ENCODE peak calls at places on chromosomes 12 and 14, in nine cellular contexts. U, Q, L, G, D, M, X, A and I are unnamed samples.

GRCh38 chr14:74664717-74665116 is 48.2 kb downstream of the AREL1 start:
- DNase-seq in L (no peak), D (no peak), Q (no peak), U (no peak), X (no peak), M (no peak), G (no peak), A (no peak), I (no peak)

GRCh38 chr14:69261761-69262331 is 1.9 kb downstream of the GALNT16 start:
- DNase-seq in M (no peak), D (no peak), L (no peak), Q (no peak), G (no peak), X (no peak), U (no peak), A (no peak), I (no peak)

GRCh38 chr14:35687335-35687939 is 121.7 kb downstream of the RALGAPA1 start:
- DNase-seq in G (no peak), D (no peak), U (no peak), A (peak), M (peak), L (no peak), Q (no peak), X (peak), I (no peak)

GRCh38 chr12:52438305-52439301 is 4.4 kb upstream of the KRT75 start:
- DNase-seq in D (no peak), A (no peak), U (no peak), X (no peak), Q (no peak), G (no peak), L (no peak), M (no peak), I (no peak)

GRCh38 chr14:101584049-101584859 is 23.0 kb downstream of the DIO3 start:
- DNase-seq in X (no peak), Q (peak), D (peak), L (peak), U (no peak), M (no peak), G (no peak), A (no peak), I (no peak)

GRCh38 chr12:1201886-1202285 is 210.9 kb downstream of the ERC1 start:
- DNase-seq in A (no peak), D (no peak), M (no peak), G (no peak), Q (no peak), L (no peak), X (no peak), U (no peak), I (no peak)

GRCh38 chr12:81261508-81262207 is 183.8 kb downstream of the ACSS3 start:
- DNase-seq in U (no peak), D (no peak), A (no peak), L (no peak), M (no peak), Q (no peak), X (no peak), G (no peak), I (no peak)

GRCh38 chr12:41724216-41724615 is 420.5 kb downstream of the GXYLT1 start:
- DNase-seq in U (no peak), A (no peak), M (no peak), G (no peak), L (no peak), X (no peak), Q (no peak), D (no peak), I (no peak)

GRCh38 chr12:124517260-124518050 is 50.0 kb downstream of the NCOR2 start:
- DNase-seq in G (peak), M (no peak), X (no peak), U (peak), Q (peak), A (no peak), L (peak), D (peak), I (no peak)

GRCh38 chr14:91330111-91330696 is 85.7 kb upstream of the GPR68 start:
- DNase-seq in D (no peak), L (no peak), U (peak), A (no peak), G (no peak), Q (no peak), X (no peak), M (no peak), I (no peak)

GRCh38 chr12:53489242-53489915 is 9.9 kb downstream of the MAP3K12 start:
- DNase-seq in Q (no peak), M (no peak), U (no peak), D (peak), L (no peak), X (no peak), G (no peak), A (no peak), I (no peak)

GRCh38 chr14:39016733-39017095 is 86.3 kb downstream of the SEC23A start:
- DNase-seq in U (no peak), L (no peak), G (no peak), D (no peak), X (no peak), A (no peak), M (no peak), Q (no peak), I (no peak)

GRCh38 chr14:102020058-102020971 is 55.9 kb downstream of the DYNC1H1 start:
- DNase-seq in A (peak), L (no peak), X (no peak), Q (no peak), M (no peak), U (no peak), G (no peak), D (no peak), I (peak)

GRCh38 chr12:70535896-70536374 is 101.3 kb downstream of the PTPRB start:
- DNase-seq in U (no peak), G (no peak), D (no peak), A (no peak), Q (no peak), L (no peak), M (no peak), X (no peak), I (no peak)

GRCh38 chr12:70536650-70537049 is 100.6 kb downstream of the PTPRB start:
- DNase-seq in A (no peak), X (no peak), G (no peak), D (no peak), Q (no peak), L (no peak), U (no peak), M (no peak), I (no peak)

GRCh38 chr12:70534466-70534865 is 102.8 kb downstream of the PTPRB start:
- DNase-seq in X (no peak), L (no peak), D (no peak), U (no peak), M (no peak), A (no peak), Q (no peak), G (no peak), I (no peak)
- H3K27ac ChIP-seq in X (no peak), L (no peak), D (no peak), U (no peak), M (no peak), A (no peak), Q (no peak), G (peak), I (no peak)

DNA sequence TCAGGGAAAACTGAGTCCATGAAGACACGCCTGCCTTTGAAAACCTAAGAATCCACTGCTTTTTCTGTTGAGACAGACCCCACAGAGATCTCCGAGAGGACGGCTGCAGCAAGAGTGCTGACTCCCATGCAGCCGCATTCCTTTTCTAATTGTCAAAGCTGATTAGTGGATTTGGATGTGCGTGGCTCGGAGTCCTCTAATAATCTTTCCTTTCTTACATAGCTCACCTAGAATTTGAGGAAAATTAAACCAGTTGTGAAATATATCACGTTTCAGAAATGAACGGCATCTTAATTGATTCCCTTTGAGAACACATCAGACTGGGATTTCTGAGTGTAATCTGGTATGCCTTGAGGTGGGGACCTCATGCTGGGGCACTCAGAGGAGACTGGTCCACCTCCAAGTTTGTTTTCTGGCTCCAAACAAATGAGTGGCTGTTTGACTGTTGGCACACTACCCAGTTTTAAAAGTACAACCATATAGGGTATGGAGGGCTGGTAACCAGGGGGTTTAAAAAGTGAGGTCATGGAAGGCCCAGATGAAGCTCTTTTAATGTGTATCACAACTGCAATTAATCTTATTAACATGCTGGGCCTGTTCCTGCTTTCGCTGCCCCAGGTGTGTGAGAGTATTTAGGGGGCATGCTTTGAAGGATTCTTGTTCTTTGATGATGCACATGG is 63.3 kb downstream of the RASSF3 start:
- DNase-seq in D (no peak), M (peak), X (no peak), G (no peak), U (no peak), L (no peak), Q (no peak), A (no peak), I (no peak)
- H3K27ac ChIP-seq in D (peak), M (no peak), X (peak), G (peak), U (peak), L (peak), Q (peak), A (peak), I (peak)

DNA sequence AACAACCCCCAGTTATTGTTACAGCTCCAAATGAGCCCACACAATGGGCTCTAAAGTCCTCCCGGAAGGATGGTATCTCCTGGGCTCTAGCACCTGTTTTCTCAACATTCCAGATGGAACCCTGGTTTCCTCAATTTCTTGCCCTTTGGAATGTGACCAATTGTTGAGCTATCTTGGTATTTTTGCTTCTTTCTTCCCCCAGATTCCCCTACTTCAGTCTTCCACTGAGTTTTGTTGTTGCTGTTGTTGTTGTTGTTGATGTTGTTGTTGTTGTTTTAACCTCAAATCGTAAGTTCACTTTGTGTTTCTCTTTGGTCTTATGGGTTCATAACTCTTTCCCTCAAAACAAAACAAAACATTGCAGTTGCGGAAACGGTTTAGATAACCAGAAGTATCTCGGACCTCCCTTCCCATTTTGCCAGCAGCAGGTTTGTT is 788 bp upstream of the DDX23 start:
- DNase-seq in X (no peak), L (no peak), M (no peak), Q (no peak), A (no peak), G (no peak), U (no peak), D (no peak), I (no peak)
- H3K27ac ChIP-seq in X (peak), L (peak), M (no peak), Q (peak), A (peak), G (peak), U (peak), D (peak), I (peak)

GRCh38 chr12:102342281-102343006 is 137.9 kb downstream of the IGF1 start:
- DNase-seq in Q (no peak), A (no peak), M (no peak), U (no peak), D (no peak), G (no peak), X (no peak), L (no peak), I (no peak)
- H3K27ac ChIP-seq in Q (peak), A (no peak), M (no peak), U (no peak), D (peak), G (no peak), X (no peak), L (no peak), I (no peak)

DNA sequence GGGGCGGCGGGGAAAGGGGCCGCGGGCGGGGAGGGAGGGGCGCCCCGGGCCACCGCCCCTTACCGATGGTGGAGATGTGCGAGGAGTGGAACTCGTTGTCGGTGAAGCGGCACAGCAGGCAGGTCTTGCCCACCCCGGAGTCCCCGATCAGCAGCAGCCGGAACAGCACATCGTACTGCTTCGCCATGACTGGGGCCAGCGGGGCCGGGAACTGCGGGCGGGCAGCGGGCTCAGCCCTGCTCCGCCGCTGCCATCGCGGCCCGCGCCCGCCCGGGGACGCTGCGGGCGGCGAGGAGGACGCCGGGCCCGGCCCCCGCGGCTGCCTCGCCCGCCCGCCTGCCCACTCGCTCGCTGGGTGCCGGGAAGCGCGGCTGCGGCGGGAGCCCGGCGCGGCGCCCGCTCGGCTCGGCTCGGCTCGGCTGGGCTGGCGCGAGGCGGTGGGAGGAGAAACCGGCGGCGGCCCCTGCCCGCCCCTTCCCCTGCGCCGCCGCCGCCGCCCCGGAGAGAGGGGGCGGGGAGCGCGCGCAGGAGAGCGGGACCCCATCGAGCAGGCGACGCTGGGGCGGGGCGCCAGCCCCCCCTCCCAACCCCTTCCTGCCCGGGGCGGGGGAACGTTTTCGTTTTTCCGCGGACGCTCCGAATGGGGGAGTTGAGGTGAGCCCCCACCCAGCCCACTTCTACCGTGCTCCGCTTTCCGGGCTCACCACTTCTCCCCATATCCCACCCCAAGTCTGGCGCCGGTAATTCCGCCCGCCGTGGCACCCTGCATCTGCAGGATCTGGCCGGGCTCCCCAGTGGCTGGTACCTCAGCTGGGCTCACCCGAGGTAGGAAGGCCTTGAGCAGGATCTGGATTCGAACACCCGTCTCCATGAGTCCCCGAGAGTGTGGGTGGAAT is at the start of gene RAB15:
- DNase-seq in D (peak), G (peak), U (no peak), Q (peak), L (peak), M (no peak), X (no peak), A (peak), I (peak)
- H3K27ac ChIP-seq in D (no peak), G (no peak), U (no peak), Q (peak), L (no peak), M (no peak), X (peak), A (no peak), I (no peak)

GRCh38 chr12:109721276-109721675 is 7.7 kb downstream of the FAM222A start:
- DNase-seq in L (peak), M (no peak), Q (no peak), U (no peak), A (no peak), G (peak), X (no peak), D (no peak), I (no peak)

GRCh38 chr12:109722022-109722752 is 8.6 kb downstream of the FAM222A start:
- DNase-seq in D (no peak), L (no peak), M (no peak), Q (no peak), G (no peak), U (no peak), X (no peak), A (no peak), I (no peak)

GRCh38 chr12:109722753-109723109 is 9.1 kb downstream of the FAM222A start:
- DNase-seq in X (no peak), Q (no peak), U (no peak), D (no peak), L (no peak), G (no peak), M (no peak), A (no peak), I (no peak)

GRCh38 chr12:109724321-109724892 is 10.8 kb downstream of the FAM222A start:
- DNase-seq in X (no peak), L (no peak), A (no peak), G (peak), M (no peak), U (no peak), Q (peak), D (no peak), I (no peak)

DNA sequence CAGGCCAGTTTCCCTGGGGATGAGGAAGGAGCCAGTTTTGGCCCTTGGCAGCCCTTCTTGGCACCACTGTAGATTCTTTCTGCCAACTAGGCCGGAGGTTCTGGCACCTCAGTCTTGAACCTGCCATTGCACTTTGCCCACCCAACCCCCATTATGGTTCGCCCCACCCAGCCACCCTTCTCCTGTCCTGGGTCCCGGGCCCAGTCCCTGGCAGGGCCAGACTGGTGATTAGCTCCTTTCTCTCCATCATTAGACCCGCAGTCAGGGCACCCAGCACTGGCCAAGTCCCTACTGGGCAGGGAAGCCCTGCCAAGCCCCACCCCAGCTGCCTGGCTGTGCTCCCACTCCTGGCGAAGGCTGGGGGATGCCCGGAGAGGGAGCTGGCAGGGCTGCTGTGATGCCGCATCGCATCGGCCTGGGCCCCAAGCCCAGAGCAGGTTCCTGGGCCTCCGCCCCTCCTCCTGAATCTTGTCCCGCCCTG is 9.7 kb downstream of the FAM222A start:
- DNase-seq in Q (peak), D (peak), A (no peak), L (no peak), X (no peak), U (no peak), G (peak), M (no peak), I (no peak)
- H3K27ac ChIP-seq in Q (peak), D (peak), A (no peak), L (no peak), X (no peak), U (peak), G (peak), M (no peak), I (no peak)

DNA sequence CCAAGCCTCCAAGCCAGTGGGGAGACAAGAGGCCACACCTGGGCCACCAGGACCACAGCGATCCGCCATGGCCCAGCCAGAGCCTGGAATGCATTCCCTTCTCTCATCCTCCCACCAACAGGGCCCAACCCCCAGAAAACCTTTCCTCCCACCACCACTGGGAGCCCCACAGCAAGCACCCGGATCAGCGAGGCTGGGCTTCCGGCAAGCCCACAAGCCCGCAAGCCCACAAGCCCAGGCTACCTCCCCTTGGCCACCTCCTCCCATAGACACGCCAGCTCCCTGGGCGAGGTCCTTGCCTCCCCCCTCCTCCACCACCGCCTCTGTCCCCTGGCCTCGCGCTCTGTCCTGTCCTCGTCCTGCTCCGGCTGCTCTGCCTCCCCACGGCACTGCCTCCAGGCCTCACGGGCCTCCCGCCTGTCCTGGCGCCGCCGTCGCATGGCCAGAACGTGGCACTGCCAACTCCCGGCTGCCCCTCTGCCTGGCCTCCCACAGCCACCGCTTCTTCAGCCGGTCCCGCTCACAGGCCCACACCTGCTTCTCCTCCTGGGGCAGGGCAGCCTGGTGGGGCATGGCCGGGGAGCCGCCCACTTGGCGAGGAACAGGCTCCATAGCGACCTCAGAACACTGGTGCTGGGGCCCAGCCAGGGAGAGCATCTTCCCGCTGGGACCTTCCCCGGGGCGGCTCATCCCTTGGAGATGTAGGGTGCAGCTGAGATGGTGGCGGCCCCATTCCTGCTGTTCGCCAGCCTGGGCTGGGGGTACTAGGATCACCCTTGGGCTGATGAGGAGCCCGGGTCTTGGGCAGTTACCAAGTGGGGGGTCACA is 5.6 kb downstream of the CDK2AP1 start:
- DNase-seq in G (no peak), D (no peak), L (peak), Q (no peak), X (no peak), A (no peak), M (no peak), U (no peak), I (no peak)
- H3K27ac ChIP-seq in G (no peak), D (no peak), L (no peak), Q (no peak), X (no peak), A (no peak), M (no peak), U (no peak), I (no peak)